ENCODE peak calls at places on chromosomes 12 and 14, in ten cellular contexts. B, V, F, M, Q, O, H, Z, L and W are unnamed samples.

GRCh38 chr12:49261726-49262125 is 3.2 kb upstream of the TUBA1C start:
- DNase-seq in B (no peak), V (no peak), F (no peak), M (no peak), Q (no peak), O (peak), H (no peak), Z (no peak), L (no peak), W (no peak)

GRCh38 chr12:122366685-122367475 is 55.6 kb downstream of the CLIP1 start:
- DNase-seq in B (peak), V (no peak), F (peak), M (peak), Q (peak), O (peak), H (peak), Z (peak), L (no peak), W (peak)

GRCh38 chr14:105492051-105492965 is 1.3 kb downstream of the TEDC1 start:
- DNase-seq in B (no peak), V (no peak), F (no peak), M (no peak), Q (no peak), O (no peak), H (no peak), Z (no peak), L (no peak), W (no peak)

GRCh38 chr12:11881835-11882234 is 188.9 kb upstream of the BCL2L14 start:
- DNase-seq in B (no peak), V (no peak), F (no peak), M (no peak), Q (no peak), O (no peak), H (no peak), Z (no peak), L (no peak), W (no peak)

GRCh38 chr12:57429473-57430116 is 1.2 kb downstream of the R3HDM2 start:
- DNase-seq in B (no peak), V (no peak), F (no peak), M (no peak), Q (no peak), O (peak), H (no peak), Z (no peak), L (no peak), W (no peak)

GRCh38 chr12:50732591-50732990 is 31.3 kb upstream of the ATF1 start:
- DNase-seq in B (no peak), V (no peak), F (peak), M (peak), Q (peak), O (peak), H (peak), Z (peak), L (no peak), W (no peak)

GRCh38 chr14:90715993-90716392 is 100.2 kb downstream of the TTC7B start:
- DNase-seq in B (no peak), V (peak), F (no peak), M (no peak), Q (no peak), O (no peak), H (no peak), Z (no peak), L (no peak), W (no peak)

GRCh38 chr12:94026566-94026965 is 121.8 kb upstream of the PLXNC1 start:
- DNase-seq in B (no peak), V (no peak), F (peak), M (no peak), Q (no peak), O (peak), H (no peak), Z (no peak), L (no peak), W (no peak)

GRCh38 chr14:50985124-50985815 is 41.0 kb upstream of the PYGL start:
- DNase-seq in B (no peak), V (no peak), F (peak), M (no peak), Q (peak), O (no peak), H (no peak), Z (no peak), L (no peak), W (no peak)

GRCh38 chr12:57171668-57172067 is 24.2 kb upstream of the LRP1-AS start:
- DNase-seq in B (no peak), V (no peak), F (peak), M (peak), Q (peak), O (peak), H (no peak), Z (peak), L (no peak), W (no peak)

GRCh38 chr14:105450123-105450505 is 24.5 kb upstream of the CRIP2 start:
- DNase-seq in B (no peak), V (no peak), F (no peak), M (no peak), Q (no peak), O (no peak), H (no peak), Z (no peak), L (no peak), W (no peak)

GRCh38 chr12:106767954-106768501 is 6.5 kb upstream of the RIC8B start:
- DNase-seq in B (no peak), V (no peak), F (peak), M (peak), Q (no peak), O (peak), H (peak), Z (no peak), L (no peak), W (no peak)

GRCh38 chr14:68616255-68616902 is 176.5 kb downstream of the ZFP36L1 start:
- DNase-seq in B (peak), V (no peak), F (peak), M (peak), Q (peak), O (no peak), H (no peak), Z (no peak), L (no peak), W (no peak)

GRCh38 chr12:31922341-31923062 is 36.7 kb upstream of the RESF1 start:
- DNase-seq in B (peak), V (no peak), F (peak), M (peak), Q (peak), O (no peak), H (no peak), Z (no peak), L (no peak), W (no peak)

GRCh38 chr12:1830981-1831930 is 10.9 kb downstream of the LRTM2 start:
- DNase-seq in B (no peak), V (no peak), F (peak), M (peak), Q (peak), O (peak), H (peak), Z (peak), L (peak), W (no peak)

GRCh38 chr12:26723379-26724308 is 109.3 kb downstream of the ITPR2 start:
- DNase-seq in B (no peak), V (no peak), F (peak), M (peak), Q (peak), O (peak), H (no peak), Z (no peak), L (no peak), W (no peak)

GRCh38 chr14:34450542-34450915 is 11.5 kb downstream of the SPTSSA start:
- DNase-seq in B (no peak), V (no peak), F (no peak), M (no peak), Q (no peak), O (no peak), H (no peak), Z (no peak), L (no peak), W (no peak)

GRCh38 chr12:104458645-104459555 is 2.2 kb downstream of the CHST11 start:
- DNase-seq in B (peak), V (no peak), F (no peak), M (peak), Q (peak), O (peak), H (no peak), Z (no peak), L (peak), W (peak)

GRCh38 chr14:91413547-91414474 is 3.8 kb downstream of the CCDC88C start:
- DNase-seq in B (no peak), V (no peak), F (no peak), M (no peak), Q (no peak), O (no peak), H (no peak), Z (no peak), L (peak), W (no peak)

GRCh38 chr12:128840862-128841468 is 12.3 kb upstream of the GLT1D1 start:
- DNase-seq in B (no peak), V (no peak), F (no peak), M (no peak), Q (no peak), O (no peak), H (no peak), Z (no peak), L (no peak), W (no peak)

GRCh38 chr12:123889000-123889399 is 83.6 kb downstream of the CCDC92 start:
- DNase-seq in B (peak), V (no peak), F (no peak), M (no peak), Q (no peak), O (no peak), H (no peak), Z (no peak), L (no peak), W (no peak)

GRCh38 chr12:46725332-46725731 is 100.5 kb downstream of the SLC38A4 start:
- DNase-seq in B (no peak), V (no peak), F (no peak), M (no peak), Q (no peak), O (no peak), H (no peak), Z (no peak), L (no peak), W (no peak)

GRCh38 chr12:66823857-66824570 is 145.1 kb upstream of the GRIP1 start:
- DNase-seq in B (no peak), V (no peak), F (no peak), M (no peak), Q (no peak), O (no peak), H (peak), Z (no peak), L (no peak), W (no peak)

GRCh38 chr14:102798926-102799325 is 21.7 kb downstream of the TRAF3 start:
- DNase-seq in B (no peak), V (no peak), F (no peak), M (no peak), Q (no peak), O (no peak), H (no peak), Z (no peak), L (no peak), W (no peak)

GRCh38 chr12:27996761-27997160 is 24.2 kb upstream of the PTHLH start:
- DNase-seq in B (no peak), V (no peak), F (no peak), M (no peak), Q (no peak), O (no peak), H (no peak), Z (no peak), L (no peak), W (no peak)

GRCh38 chr14:102678394-102678793 is 85.9 kb downstream of the RCOR1 start:
- DNase-seq in B (no peak), V (no peak), F (no peak), M (no peak), Q (no peak), O (no peak), H (no peak), Z (no peak), L (no peak), W (no peak)

GRCh38 chr14:38248629-38249028 is 7.3 kb downstream of the CLEC14A start:
- DNase-seq in B (no peak), V (no peak), F (no peak), M (no peak), Q (no peak), O (no peak), H (no peak), Z (no peak), L (no peak), W (no peak)